ENCODE peak calls at places on chromosome 2, in nine cellular contexts. One of them, this sample, is unnamed.

GRCh38 chr2:172710584-172711024 is 25.0 kb upstream of the RAPGEF4 start:
- DNase-seq in ACHN: peak
- DNase-seq in CD8-positive, alpha-beta T cell: peak
- DNase-seq in NCI-H510A: peak
- DNase-seq in NCI-H446 treated with DMSO at 0.1 percent for 48 hours: peak
- DNase-seq in Calu3: peak
- DNase-seq in GM12864: no peak
- DNase-seq in activated CD8-positive, alpha-beta memory T cell treated with anti-CD3 and anti-CD28 coated beads, Interleukin-2, amount 10 ng/mL, durations not matched to agents 7 days and 5 days: no peak
- DNase-seq in RWPE1: peak
- DNase-seq in this sample: peak

GRCh38 chr2:64888591-64889309 is 100.4 kb upstream of the SLC1A4 start:
- DNase-seq in GM12864: no peak
- DNase-seq in activated CD8-positive, alpha-beta memory T cell treated with anti-CD3 and anti-CD28 coated beads, Interleukin-2, amount 10 ng/mL, durations not matched to agents 7 days and 5 days: no peak
- DNase-seq in Calu3: peak
- DNase-seq in NCI-H446 treated with DMSO at 0.1 percent for 48 hours: no peak
- DNase-seq in CD8-positive, alpha-beta T cell: no peak
- DNase-seq in NCI-H510A: no peak
- DNase-seq in ACHN: peak
- DNase-seq in RWPE1: peak
- DNase-seq in this sample: peak

GRCh38 chr2:217622205-217622621 is 380.6 kb downstream of the TNS1 start:
- DNase-seq in activated CD8-positive, alpha-beta memory T cell treated with anti-CD3 and anti-CD28 coated beads, Interleukin-2, amount 10 ng/mL, durations not matched to agents 7 days and 5 days: no peak
- DNase-seq in NCI-H510A: peak
- DNase-seq in NCI-H446 treated with DMSO at 0.1 percent for 48 hours: no peak
- DNase-seq in RWPE1: no peak
- DNase-seq in Calu3: no peak
- DNase-seq in GM12864: no peak
- DNase-seq in ACHN: no peak
- DNase-seq in CD8-positive, alpha-beta T cell: no peak
- DNase-seq in this sample: peak

GRCh38 chr2:176814740-176815367 is 397.7 kb upstream of the HNRNPA3 start:
- DNase-seq in CD8-positive, alpha-beta T cell: no peak
- DNase-seq in NCI-H446 treated with DMSO at 0.1 percent for 48 hours: no peak
- DNase-seq in ACHN: peak
- DNase-seq in activated CD8-positive, alpha-beta memory T cell treated with anti-CD3 and anti-CD28 coated beads, Interleukin-2, amount 10 ng/mL, durations not matched to agents 7 days and 5 days: no peak
- DNase-seq in RWPE1: peak
- DNase-seq in Calu3: no peak
- DNase-seq in GM12864: peak
- DNase-seq in NCI-H510A: no peak
- DNase-seq in this sample: peak

GRCh38 chr2:159292157-159292556 is 5.7 kb upstream of the WDSUB1 start:
- DNase-seq in activated CD8-positive, alpha-beta memory T cell treated with anti-CD3 and anti-CD28 coated beads, Interleukin-2, amount 10 ng/mL, durations not matched to agents 7 days and 5 days: no peak
- DNase-seq in NCI-H446 treated with DMSO at 0.1 percent for 48 hours: no peak
- DNase-seq in GM12864: no peak
- DNase-seq in RWPE1: no peak
- DNase-seq in NCI-H510A: no peak
- DNase-seq in CD8-positive, alpha-beta T cell: no peak
- DNase-seq in ACHN: no peak
- DNase-seq in Calu3: no peak
- DNase-seq in this sample: no peak

GRCh38 chr2:28880193-28880592 is 10.1 kb upstream of the TRMT61B start:
- DNase-seq in Calu3: no peak
- DNase-seq in activated CD8-positive, alpha-beta memory T cell treated with anti-CD3 and anti-CD28 coated beads, Interleukin-2, amount 10 ng/mL, durations not matched to agents 7 days and 5 days: no peak
- DNase-seq in RWPE1: no peak
- DNase-seq in NCI-H446 treated with DMSO at 0.1 percent for 48 hours: no peak
- DNase-seq in CD8-positive, alpha-beta T cell: no peak
- DNase-seq in ACHN: no peak
- DNase-seq in GM12864: no peak
- DNase-seq in NCI-H510A: no peak
- DNase-seq in this sample: no peak

GRCh38 chr2:241153616-241154015 is 3.3 kb downstream of the PPP1R7 start:
- DNase-seq in NCI-H446 treated with DMSO at 0.1 percent for 48 hours: no peak
- DNase-seq in RWPE1: no peak
- DNase-seq in NCI-H510A: no peak
- DNase-seq in ACHN: no peak
- DNase-seq in GM12864: no peak
- DNase-seq in activated CD8-positive, alpha-beta memory T cell treated with anti-CD3 and anti-CD28 coated beads, Interleukin-2, amount 10 ng/mL, durations not matched to agents 7 days and 5 days: no peak
- DNase-seq in Calu3: no peak
- DNase-seq in CD8-positive, alpha-beta T cell: no peak
- DNase-seq in this sample: no peak

GRCh38 chr2:128777091-128778045 is 458.7 kb upstream of the HS6ST1 start:
- DNase-seq in ACHN: no peak
- DNase-seq in GM12864: no peak
- DNase-seq in NCI-H510A: no peak
- DNase-seq in Calu3: no peak
- DNase-seq in CD8-positive, alpha-beta T cell: no peak
- DNase-seq in RWPE1: no peak
- DNase-seq in activated CD8-positive, alpha-beta memory T cell treated with anti-CD3 and anti-CD28 coated beads, Interleukin-2, amount 10 ng/mL, durations not matched to agents 7 days and 5 days: no peak
- DNase-seq in NCI-H446 treated with DMSO at 0.1 percent for 48 hours: no peak
- DNase-seq in this sample: no peak

This sample was measured in HepG2.